ENCODE peak calls at places on chromosomes 3 and 15, in seven cellular contexts. One of them, this sample, is unnamed.

GRCh38 chr15:78204351-78205309 is 29.7 kb downstream of the ACSBG1 start:
- DNase-seq in posterior vena cava: no peak
- DNase-seq in OCI-M1: no peak
- DNase-seq in right cardiac atrium: peak
- DNase-seq in memory B cell: peak
- DNase-seq in GM04504: no peak
- DNase-seq in SK-MEL-5: peak
- DNase-seq in this sample: no peak

GRCh38 chr3:128590948-128591347 is 59.7 kb downstream of the RPN1 start:
- DNase-seq in SK-MEL-5: peak
- DNase-seq in memory B cell: no peak
- DNase-seq in right cardiac atrium: no peak
- DNase-seq in GM04504: no peak
- DNase-seq in posterior vena cava: no peak
- DNase-seq in OCI-M1: no peak
- DNase-seq in this sample: no peak

GRCh38 chr3:35950045-35950444 is 310.7 kb downstream of the ARPP21 start:
- DNase-seq in memory B cell: no peak
- DNase-seq in posterior vena cava: no peak
- DNase-seq in SK-MEL-5: no peak
- DNase-seq in right cardiac atrium: no peak
- DNase-seq in GM04504: no peak
- DNase-seq in OCI-M1: no peak
- DNase-seq in this sample: no peak

GRCh38 chr3:194204036-194204792 is 68.3 kb downstream of the HES1 start:
- DNase-seq in SK-MEL-5: no peak
- DNase-seq in memory B cell: no peak
- DNase-seq in OCI-M1: no peak
- DNase-seq in GM04504: no peak
- DNase-seq in right cardiac atrium: peak
- DNase-seq in posterior vena cava: no peak
- DNase-seq in this sample: peak

GRCh38 chr15:84840741-84841429 is 23.7 kb downstream of the ALPK3 start:
- DNase-seq in SK-MEL-5: peak
- DNase-seq in posterior vena cava: no peak
- DNase-seq in right cardiac atrium: peak
- DNase-seq in GM04504: peak
- DNase-seq in OCI-M1: no peak
- DNase-seq in memory B cell: no peak
- DNase-seq in this sample: peak

GRCh38 chr3:116741462-116741861 is 31.9 kb downstream of the TUSC7 start:
- DNase-seq in SK-MEL-5: no peak
- DNase-seq in memory B cell: no peak
- DNase-seq in right cardiac atrium: no peak
- DNase-seq in GM04504: no peak
- DNase-seq in OCI-M1: peak
- DNase-seq in posterior vena cava: no peak
- DNase-seq in this sample: no peak

GRCh38 chr3:108345492-108346205 is 49.3 kb downstream of the HHLA2 start:
- DNase-seq in right cardiac atrium: no peak
- DNase-seq in posterior vena cava: no peak
- DNase-seq in OCI-M1: peak
- DNase-seq in SK-MEL-5: no peak
- DNase-seq in GM04504: no peak
- DNase-seq in memory B cell: no peak
- DNase-seq in this sample: no peak

GRCh38 chr3:58321791-58322190 is 10.9 kb upstream of the PXK start:
- DNase-seq in posterior vena cava: no peak
- DNase-seq in SK-MEL-5: no peak
- DNase-seq in OCI-M1: no peak
- DNase-seq in right cardiac atrium: no peak
- DNase-seq in GM04504: no peak
- DNase-seq in memory B cell: no peak
- DNase-seq in this sample: no peak